ENCODE peak calls at places on chromosome 12, in five cellular contexts. Q is nucleus accumbens; P is GM13977; Z is stimulated activated CD4-positive, alpha-beta T cell treated with anti-CD3 and anti-CD28 coated beads, Interleukin-15, amount 100 ng/mL, for 1 hour; G is T-cell. F is an unnamed sample.

GRCh38 chr12:68812553-68813241 is 4.7 kb downstream of the MDM2 start:
- DNase-seq in Q (no peak), P (no peak), Z (no peak), G (no peak), F (no peak)

GRCh38 chr12:102993537-102993936 is 36.1 kb downstream of the ASCL1 start:
- DNase-seq in Q (no peak), P (no peak), Z (no peak), G (no peak), F (no peak)

GRCh38 chr12:34606749-34607519 is 584.6 kb downstream of the ALG10 start:
- DNase-seq in Q (no peak), P (peak; percentile 1), Z (no peak), G (no peak), F (no peak)

GRCh38 chr12:107254258-107254856 is 161.0 kb upstream of the CRY1 start:
- DNase-seq in Q (no peak), P (no peak), Z (no peak), G (no peak), F (no peak)

GRCh38 chr12:12508612-12509011 is 54.1 kb downstream of the DUSP16 start:
- DNase-seq in Q (no peak), P (no peak), Z (no peak), G (no peak), F (no peak)

GRCh38 chr12:87439990-87440827 is 589.0 kb downstream of the C12orf50 start:
- DNase-seq in Q (no peak), P (no peak), Z (no peak), G (no peak), F (peak; percentile 64)

GRCh38 chr12:53567961-53568360 is 58.2 kb downstream of the ATF7 start:
- DNase-seq in Q (no peak), P (no peak), Z (no peak), G (no peak), F (no peak)

GRCh38 chr12:111428081-111428727 is 22.5 kb downstream of the SH2B3 start:
- DNase-seq in Q (no peak), P (no peak), Z (no peak), G (no peak), F (no peak)

GRCh38 chr12:92445253-92446081 is 257.3 kb upstream of the PLEKHG7 start:
- DNase-seq in Q (no peak), P (no peak), Z (no peak), G (no peak), F (no peak)

GRCh38 chr12:53427905-53428594 is 4.4 kb downstream of the AMHR2 start:
- DNase-seq in Q (no peak), P (no peak), Z (no peak), G (no peak), F (no peak)

F was measured in ascending aorta.